ENCODE peak calls at places on chromosome 10, in six cellular contexts. B is hepatocyte, G is SK-N-SH, X is astrocyte of the spinal cord, K is kidney epithelial cell, D is bronchial epithelial cell. R is an unnamed sample.
A peak's percentile ranks its signal among the peaks of the same experiment; 100 is the strongest.

GRCh38 chr10:113037222-113037621 is 87.2 kb downstream of the TCF7L2 start:
- DNase-seq in B (no peak), G (peak; percentile 66), X (no peak), K (no peak), D (no peak), R (no peak)

GRCh38 chr10:96230527-96230926 is 40.8 kb downstream of the BLNK start:
- DNase-seq in B (no peak), G (no peak), X (no peak), K (no peak), D (no peak), R (no peak)

GRCh38 chr10:15836797-15837196 is 23.5 kb downstream of the MINDY3 start:
- DNase-seq in B (no peak), G (no peak), X (no peak), K (no peak), D (no peak), R (no peak)

GRCh38 chr10:86690657-86691084 is 22.4 kb downstream of the LDB3 start:
- DNase-seq in B (no peak), G (no peak), X (no peak), K (no peak), D (no peak), R (no peak)

GRCh38 chr10:81978238-81978637 is 103.2 kb downstream of the NRG3 start:
- DNase-seq in B (peak; percentile 72), G (no peak), X (peak; percentile 24), K (no peak), D (peak; percentile 3), R (no peak)

GRCh38 chr10:59675812-59676211 is 33.8 kb downstream of the SLC16A9 start:
- DNase-seq in B (no peak), G (no peak), X (no peak), K (no peak), D (no peak), R (no peak)

GRCh38 chr10:100983868-100984669 is 3.2 kb downstream of the MRPL43 start:
- DNase-seq in B (no peak), G (no peak), X (no peak), K (no peak), D (no peak), R (no peak)

GRCh38 chr10:78972160-78972946 is 96.4 kb upstream of the ZMIZ1 start:
- DNase-seq in B (peak; percentile 74), G (peak; percentile 78), X (peak; percentile 95), K (no peak), D (no peak), R (peak; percentile 42)

GRCh38 chr10:119025776-119026175 is 3.7 kb upstream of the NANOS1 start:
- DNase-seq in B (no peak), G (no peak), X (no peak), K (no peak), D (no peak), R (no peak)

GRCh38 chr10:46048152-46048551 is 2.1 kb upstream of the MSMB start:
- DNase-seq in B (no peak), G (no peak), X (no peak), K (no peak), D (no peak), R (no peak)

GRCh38 chr10:86401588-86402282 is 35.1 kb upstream of the GRID1 start:
- DNase-seq in B (peak; percentile 27), G (peak; percentile 57), X (no peak), K (no peak), D (no peak), R (no peak)

GRCh38 chr10:127576751-127577161 is 27.6 kb downstream of the NPS start:
- DNase-seq in B (no peak), G (no peak), X (no peak), K (no peak), D (no peak), R (no peak)

GRCh38 chr10:51683031-51683830 is 16.2 kb downstream of the CSTF2T start:
- DNase-seq in B (no peak), G (no peak), X (no peak), K (no peak), D (no peak), R (no peak)

GRCh38 chr10:3169271-3169670 is 3.3 kb downstream of the PITRM1 start:
- DNase-seq in B (no peak), G (no peak), X (no peak), K (no peak), D (no peak), R (no peak)

GRCh38 chr10:73965890-73966768 is 31.8 kb upstream of the VCL start:
- DNase-seq in B (peak; percentile 88), G (no peak), X (peak; percentile 99), K (peak; percentile 99), D (peak; percentile 99), R (peak; percentile 98)

GRCh38 chr10:127889605-127890195 is 3.0 kb downstream of the CLRN3 start:
- DNase-seq in B (no peak), G (no peak), X (peak; percentile 50), K (peak; percentile 34), D (peak; percentile 68), R (no peak)

GRCh38 chr10:78203915-78204818 is 170.5 kb downstream of the RPS24 start:
- DNase-seq in B (peak; percentile 81), G (peak; percentile 87), X (peak; percentile 5), K (no peak), D (no peak), R (no peak)

GRCh38 chr10:117955171-117955570 is 91.6 kb downstream of the RAB11FIP2 start:
- DNase-seq in B (no peak), G (no peak), X (no peak), K (no peak), D (no peak), R (no peak)

GRCh38 chr10:111811515-111811914 is 372.1 kb downstream of the GPAM start:
- DNase-seq in B (no peak), G (no peak), X (no peak), K (no peak), D (no peak), R (no peak)

GRCh38 chr10:34489973-34490372 is 325.1 kb downstream of the PARD3 start:
- DNase-seq in B (peak; percentile 41), G (no peak), X (peak; percentile 74), K (peak; percentile 42), D (peak; percentile 90), R (peak; percentile 38)

GRCh38 chr10:90274721-90275468 is 573.5 kb downstream of the KIF20B start:
- DNase-seq in B (no peak), G (no peak), X (no peak), K (no peak), D (peak; percentile 54), R (no peak)

DNA sequence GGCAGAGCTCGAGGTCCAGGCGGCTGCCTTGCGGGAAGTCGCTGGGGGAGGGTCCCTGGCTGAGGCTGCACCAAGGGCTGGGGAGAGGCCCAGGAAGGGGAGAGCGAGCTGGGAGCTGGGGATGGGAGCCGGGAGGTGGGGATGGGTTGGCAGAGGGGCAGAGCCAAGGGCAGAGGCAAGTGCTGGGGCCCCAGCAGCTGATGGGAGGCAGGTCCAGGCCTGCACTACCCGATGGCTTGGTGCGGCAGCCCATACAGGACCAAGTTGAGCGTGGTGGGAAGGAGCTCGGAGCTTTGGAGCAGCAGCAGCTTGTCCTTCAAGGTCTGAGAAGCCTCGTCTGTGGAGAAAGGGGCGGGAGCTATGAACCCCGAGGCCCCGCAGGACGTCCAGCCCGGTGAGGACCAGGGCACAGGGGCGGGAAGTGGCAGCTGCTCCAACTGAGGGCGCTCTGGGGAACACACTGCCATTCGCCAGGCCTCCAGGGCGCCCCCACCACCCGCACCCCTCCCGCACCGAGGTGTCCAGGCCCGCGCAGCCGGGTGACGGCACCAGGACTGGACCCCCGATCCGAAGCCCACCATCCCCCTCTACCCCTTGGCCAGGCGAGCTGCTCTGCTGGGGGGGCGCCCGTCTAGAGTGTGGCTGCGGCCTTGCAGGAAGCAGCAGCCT is 22.8 kb upstream of the NKX6-2 start:
- DNase-seq in B (no peak), G (no peak), X (no peak), K (no peak), D (no peak), R (no peak)
- TF ChIP-seq CTCF in B (no peak), G (no peak), X (no peak), K (no peak), D (no peak), R (no peak)

GRCh38 chr10:92573798-92574544 is at the start of gene IDE:
- DNase-seq in B (peak; percentile 92), G (peak; percentile 95), X (peak; percentile 92), K (peak; percentile 37), D (peak; percentile 65), R (no peak)
- TF ChIP-seq CTCF in B (peak; percentile 82), G (peak; percentile 78), X (peak; percentile 87), K (peak; percentile 90), D (peak; percentile 91), R (peak; percentile 79)

DNA sequence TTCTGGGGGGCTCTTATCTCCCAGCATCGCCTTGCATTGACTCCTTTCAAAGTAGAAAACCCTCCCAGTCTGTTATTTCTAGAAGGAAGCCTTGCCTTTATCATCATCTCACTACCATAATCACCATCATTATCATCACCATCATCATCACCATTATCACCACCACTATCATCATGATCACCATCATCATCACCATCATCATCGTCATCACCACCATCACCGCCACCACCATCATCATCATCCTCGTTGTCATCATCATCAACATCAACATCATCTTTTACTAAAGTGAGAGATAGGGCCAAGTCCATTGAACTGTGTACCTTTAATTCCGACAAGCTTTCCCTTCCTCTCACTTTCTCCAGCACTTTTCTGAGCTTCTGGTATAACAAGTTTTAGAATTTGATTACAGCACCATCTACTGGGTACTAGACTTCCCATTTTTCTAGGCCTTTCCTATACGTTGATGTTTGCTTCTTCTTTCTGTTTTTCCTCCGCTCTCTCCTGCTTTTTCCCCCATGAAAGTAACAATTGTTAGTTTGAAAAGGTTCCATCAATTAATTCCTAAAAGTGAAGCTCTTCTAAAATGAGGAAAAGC is 226.4 kb downstream of the BUB3 start:
- DNase-seq in B (peak; percentile 24), G (peak; percentile 58), X (no peak), K (no peak), D (peak; percentile 62), R (no peak)
- TF ChIP-seq CTCF in B (peak; percentile 58), G (peak; percentile 30), X (no peak), K (peak; percentile 23), D (peak; percentile 55), R (peak; percentile 56)

GRCh38 chr10:71063431-71063830 is 148.9 kb upstream of the UNC5B start:
- DNase-seq in B (no peak), G (no peak), X (no peak), K (no peak), D (no peak), R (no peak)

GRCh38 chr10:71066600-71066999 is 145.8 kb upstream of the UNC5B start:
- DNase-seq in B (no peak), G (no peak), X (no peak), K (no peak), D (no peak), R (no peak)

GRCh38 chr10:71065659-71066058 is 146.7 kb upstream of the UNC5B start:
- DNase-seq in B (no peak), G (no peak), X (no peak), K (no peak), D (no peak), R (no peak)

GRCh38 chr10:71062156-71062555 is 150.2 kb upstream of the UNC5B start:
- DNase-seq in B (no peak), G (no peak), X (no peak), K (no peak), D (no peak), R (no peak)

DNA sequence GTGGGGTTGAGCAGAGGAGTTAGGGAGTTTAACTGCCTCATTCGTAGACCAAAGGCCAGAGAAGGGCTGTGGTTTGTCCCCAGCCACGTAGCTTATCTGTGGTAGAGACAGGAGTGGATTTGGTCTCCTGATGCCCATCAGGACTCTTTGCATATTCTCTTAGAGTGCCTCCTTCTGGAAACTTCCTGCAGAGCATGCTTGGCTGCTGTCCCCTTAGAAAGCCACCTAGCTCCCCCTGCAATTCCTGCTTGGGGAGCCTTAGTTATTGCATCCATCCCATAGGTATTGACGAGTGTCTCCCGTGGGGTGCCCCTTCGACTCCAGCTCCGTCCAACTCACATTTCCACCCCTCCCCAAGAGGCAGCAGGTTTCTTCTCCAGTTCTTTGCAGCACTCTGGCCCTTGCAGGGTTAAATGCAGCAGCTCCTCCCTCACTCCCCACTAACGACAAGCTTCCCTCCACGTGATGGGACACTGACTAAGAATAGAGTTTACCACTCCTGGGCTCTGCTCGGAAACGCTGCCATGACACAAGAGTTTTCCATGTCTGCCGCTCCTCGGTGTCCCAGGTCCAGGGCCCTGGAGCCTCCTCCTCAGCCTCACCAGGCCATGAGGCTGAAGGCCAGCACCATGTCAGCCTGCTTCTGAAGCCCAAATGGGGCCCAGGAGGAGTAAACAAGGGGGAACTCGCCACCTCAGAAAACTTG is 147.8 kb upstream of the UNC5B start:
- DNase-seq in B (no peak), G (no peak), X (no peak), K (no peak), D (no peak), R (no peak)
- TF ChIP-seq CTCF in B (peak; percentile 17), G (peak; percentile 18), X (peak; percentile 5), K (peak; percentile 1), D (peak; percentile 7), R (peak; percentile 54)

R was measured in epithelial cell of proximal tubule.